ENCODE peak calls at places on chromosomes 5 and 9, in six cellular contexts. F, Z, P, K, O and U are unnamed samples. For H3K4me1, the result is how much of the 10 kb centered on the place peaks cover.

GRCh38 chr5:74848553-74849025 is 17.6 kb downstream of the FAM169A start:
- DNase-seq in F (no peak), Z (no peak), P (no peak), K (no peak), O (no peak), U (no peak)

GRCh38 chr5:33370135-33370472 is 70.7 kb upstream of the TARS1 start:
- DNase-seq in F (no peak), Z (peak), P (no peak), K (no peak), O (no peak), U (no peak)

GRCh38 chr9:27198175-27198574 is 89.2 kb downstream of the TEK start:
- DNase-seq in F (no peak), Z (no peak), P (no peak), K (no peak), O (no peak), U (no peak)

GRCh38 chr9:130661461-130662098 is 2.8 kb upstream of the PRDM12 start:
- DNase-seq in F (no peak), Z (no peak), P (no peak), K (no peak), O (no peak), U (no peak)

GRCh38 chr5:77645158-77645994 is 6.9 kb upstream of the OTP start:
- DNase-seq in F (peak), Z (no peak), P (no peak), K (no peak), O (peak), U (no peak)

GRCh38 chr5:51382759-51383493 is at the start of gene ISL1:
- DNase-seq in F (peak), Z (peak), P (no peak), K (peak), O (no peak), U (peak)

GRCh38 chr9:5894237-5894959 is 3.7 kb downstream of the MLANA start:
- DNase-seq in F (no peak), Z (no peak), P (no peak), K (no peak), O (no peak), U (no peak)

GRCh38 chr9:135566552-135566951 is 5.0 kb downstream of the PAEP start:
- DNase-seq in F (no peak), Z (no peak), P (no peak), K (no peak), O (no peak), U (no peak)

GRCh38 chr5:8906303-8906967 is 639.4 kb downstream of the SEMA5A start:
- DNase-seq in F (no peak), Z (peak), P (no peak), K (no peak), O (no peak), U (no peak)

GRCh38 chr5:134247411-134247810 is 21.5 kb upstream of the PPP2CA start:
- DNase-seq in F (no peak), Z (peak), P (no peak), K (no peak), O (no peak), U (no peak)

GRCh38 chr9:137029058-137029922 is 1.3 kb upstream of the ABCA2 start:
- DNase-seq in F (peak), Z (peak), P (peak), K (peak), O (peak), U (peak)

GRCh38 chr5:14552017-14552416 is 29.6 kb upstream of the OTULINL start:
- DNase-seq in F (no peak), Z (no peak), P (no peak), K (no peak), O (no peak), U (no peak)

GRCh38 chr5:143758750-143759149 is 53.2 kb upstream of the HMHB1 start:
- DNase-seq in F (no peak), Z (no peak), P (no peak), K (no peak), O (no peak), U (no peak)

GRCh38 chr9:77449177-77450092 is 198.7 kb downstream of the GNA14 start:
- DNase-seq in F (no peak), Z (peak), P (no peak), K (no peak), O (no peak), U (no peak)

GRCh38 chr9:122364783-122365150 is 6.1 kb upstream of the PTGS1 start:
- DNase-seq in F (no peak), Z (no peak), P (no peak), K (no peak), O (no peak), U (no peak)

GRCh38 chr5:67111779-67112178 is 84.8 kb downstream of the CD180 start:
- DNase-seq in F (no peak), Z (no peak), P (no peak), K (no peak), O (no peak), U (no peak)

GRCh38 chr5:150627731-150628545 is 12.5 kb upstream of the SYNPO start:
- DNase-seq in F (peak), Z (peak), P (no peak), K (no peak), O (no peak), U (no peak)

GRCh38 chr5:170287532-170287931 is 10.0 kb downstream of the LCP2 start:
- DNase-seq in F (peak), Z (no peak), P (peak), K (peak), O (no peak), U (no peak)

GRCh38 chr5:143262393-143263174 is 140.9 kb downstream of the NR3C1 start:
- DNase-seq in F (no peak), Z (peak), P (no peak), K (no peak), O (no peak), U (no peak)

GRCh38 chr5:17896605-17897004 is 262.3 kb downstream of the TAF11L14 start:
- DNase-seq in F (no peak), Z (peak), P (no peak), K (no peak), O (no peak), U (peak)

GRCh38 chr9:129141066-129142041 is 30.1 kb downstream of the PTPA start:
- DNase-seq in F (peak), Z (peak), P (peak), K (peak), O (peak), U (peak)

GRCh38 chr9:107976767-107977166 is 487.2 kb upstream of the KLF4 start:
- DNase-seq in F (peak), Z (no peak), P (peak), K (no peak), O (no peak), U (no peak)

GRCh38 chr5:135246605-135246922 is 152.5 kb downstream of the MACROH2A1 start:
- DNase-seq in F (no peak), Z (no peak), P (no peak), K (no peak), O (no peak), U (no peak)

GRCh38 chr9:126915846-126916543 is 1.4 kb downstream of the RALGPS1 start:
- DNase-seq in F (no peak), Z (no peak), P (no peak), K (no peak), O (no peak), U (peak)

GRCh38 chr9:3296536-3296935 is 229.3 kb downstream of the RFX3 start:
- DNase-seq in F (no peak), Z (no peak), P (no peak), K (no peak), O (no peak), U (no peak)

GRCh38 chr9:90858505-90858904 is 56.9 kb downstream of the SYK start:
- DNase-seq in F (no peak), Z (no peak), P (no peak), K (no peak), O (no peak), U (no peak)

GRCh38 chr9:99555792-99556191 is 265.9 kb upstream of the NR4A3 start:
- DNase-seq in F (no peak), Z (peak), P (no peak), K (no peak), O (no peak), U (no peak)

GRCh38 chr5:78597068-78597857 is 51.3 kb downstream of the LHFPL2 start:
- DNase-seq in F (no peak), Z (peak), P (no peak), K (no peak), O (no peak), U (no peak)

GRCh38 chr9:14103115-14103514 is 210.8 kb downstream of the NFIB start:
- DNase-seq in F (no peak), Z (peak), P (no peak), K (no peak), O (no peak), U (no peak)

GRCh38 chr9:136906251-136906650 is 19.9 kb downstream of the TRAF2 start:
- DNase-seq in F (no peak), Z (no peak), P (no peak), K (no peak), O (no peak), U (no peak)

GRCh38 chr5:138470322-138471285 is 5.3 kb downstream of the EGR1 start:
- DNase-seq in F (peak), Z (no peak), P (no peak), K (no peak), O (no peak), U (no peak)
- H3K4me1 ChIP-seq in F (under half), Z (under half), P (under half), K (under half), O (under half), U (under half)

GRCh38 chr9:133803028-133803585 is 65.0 kb upstream of the SARDH start:
- DNase-seq in F (peak), Z (peak), P (no peak), K (no peak), O (no peak), U (no peak)
- H3K4me1 ChIP-seq in F (under half), Z (under half), P (under half), K (under half), O (under half), U (under half)

DNA sequence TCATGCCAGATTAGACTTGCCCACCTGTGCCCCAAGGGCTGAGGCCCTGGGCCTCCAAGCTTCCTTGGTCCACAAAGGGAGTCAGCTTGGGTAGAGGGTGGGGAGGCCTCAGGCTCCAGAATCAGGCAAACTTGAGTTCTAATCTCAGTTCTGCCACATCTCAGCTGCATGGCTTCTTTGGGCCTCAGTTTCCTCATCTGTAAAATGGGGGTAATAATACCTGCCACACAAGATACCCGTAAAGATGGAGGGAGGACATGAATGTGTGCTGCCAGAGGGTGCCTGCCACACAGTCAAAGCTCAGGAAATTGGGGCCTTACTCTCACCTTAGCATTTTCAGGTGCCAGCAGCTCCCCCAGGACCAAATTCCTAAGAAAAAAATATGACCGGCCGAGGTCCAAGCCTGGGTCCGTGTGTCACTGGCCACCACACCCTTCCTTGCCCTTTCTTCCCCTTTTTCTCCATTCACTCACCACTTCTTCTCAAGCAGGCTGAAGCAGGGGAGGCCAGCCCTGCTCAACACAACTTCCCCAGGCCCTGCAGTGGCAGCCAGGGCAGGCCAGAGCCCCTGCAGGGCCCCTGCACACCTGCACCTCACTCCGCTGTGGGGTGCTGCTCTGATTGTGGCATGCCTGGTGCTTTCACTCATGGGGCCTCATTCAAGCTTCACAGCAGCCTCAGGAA is 3.8 kb downstream of the RGS14 start:
- DNase-seq in F (no peak), Z (no peak), P (no peak), K (no peak), O (peak), U (no peak)
- H3K4me1 ChIP-seq in F (under half), Z (under half), P (under half), K (under half), O (under half), U (under half)

DNA sequence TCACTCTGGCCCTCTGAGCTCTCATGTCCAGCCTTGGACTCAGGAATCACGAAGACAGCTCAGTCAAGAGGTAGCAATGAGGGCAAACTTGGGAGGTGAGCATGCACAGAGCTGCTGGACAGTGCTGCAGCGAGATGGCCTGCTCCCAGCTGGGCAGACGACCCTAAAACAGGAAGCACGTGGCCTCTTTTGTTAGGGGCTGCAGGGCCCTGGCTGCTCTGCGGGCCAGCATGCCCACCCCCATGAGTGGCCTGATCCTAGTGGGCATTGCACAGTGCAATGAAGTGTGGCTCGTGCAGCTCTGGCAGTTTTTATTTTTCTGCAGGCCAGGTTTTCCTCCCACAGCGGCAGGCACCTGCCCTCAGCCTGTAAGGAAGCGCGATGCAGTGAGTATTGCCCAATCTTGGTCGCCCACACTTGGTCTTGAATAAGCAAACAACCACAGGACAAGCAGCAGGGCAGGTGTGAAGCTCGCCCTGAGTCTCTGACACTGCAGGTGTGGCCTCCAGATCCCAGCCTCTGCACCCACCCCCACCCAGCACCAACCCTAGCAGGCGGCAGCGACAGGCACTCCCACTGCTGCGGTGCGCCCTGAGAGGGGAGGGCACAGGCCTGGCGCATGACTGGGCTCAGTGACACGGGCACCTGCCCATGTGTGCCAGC is 60.8 kb downstream of the SEMA4D start:
- DNase-seq in F (no peak), Z (no peak), P (no peak), K (no peak), O (peak), U (peak)
- H3K4me1 ChIP-seq in F (under half), Z (under half), P (under half), K (under half), O (under half), U (under half)

GRCh38 chr9:128067622-128067897 is 440 bp upstream of the NAIF1 start:
- DNase-seq in F (no peak), Z (no peak), P (no peak), K (no peak), O (no peak), U (no peak)

GRCh38 chr9:128070874-128071273 is 2.8 kb downstream of the SLC25A25 start:
- DNase-seq in F (no peak), Z (no peak), P (no peak), K (no peak), O (no peak), U (no peak)

GRCh38 chr9:128067898-128068655 is at the start of gene SLC25A25:
- DNase-seq in F (peak), Z (peak), P (peak), K (peak), O (peak), U (peak)

GRCh38 chr9:128066713-128067621 is at the start of gene NAIF1:
- DNase-seq in F (peak), Z (peak), P (peak), K (peak), O (peak), U (peak)

DNA sequence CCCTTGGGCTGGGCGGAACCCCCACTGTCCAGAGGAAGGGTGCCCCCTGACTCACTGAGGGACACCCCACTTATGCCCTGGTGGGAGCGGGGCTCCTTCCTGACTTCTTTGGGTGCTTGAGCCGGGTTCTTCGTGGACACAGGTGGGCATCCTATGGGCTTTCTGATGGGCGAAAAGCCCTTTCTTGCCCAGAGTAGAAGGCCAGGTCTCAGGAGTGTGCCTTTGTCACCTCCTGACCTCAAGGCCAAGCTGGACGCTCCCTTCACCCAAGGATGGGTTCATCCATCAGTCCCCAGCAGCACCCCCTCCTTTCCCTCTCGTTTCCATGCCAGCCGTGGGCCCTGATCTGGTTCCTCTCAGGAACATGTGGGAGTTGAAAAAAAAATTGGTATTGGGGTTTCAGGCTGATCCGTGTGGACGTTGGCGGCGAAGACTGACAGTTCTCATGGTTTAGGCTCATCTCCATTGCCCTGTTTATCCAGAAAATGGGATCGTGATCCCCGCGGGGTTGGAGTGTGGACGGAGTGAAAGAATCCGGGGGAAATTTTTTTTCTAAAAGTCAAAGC is 707 bp downstream of the SLC25A25 start:
- DNase-seq in F (no peak), Z (no peak), P (no peak), K (peak), O (no peak), U (no peak)
- H3K4me1 ChIP-seq in F (under half), Z (under half), P (half or more), K (under half), O (under half), U (under half)

GRCh38 chr5:95949810-95950209 is 11.8 kb downstream of the ELL2 start:
- DNase-seq in F (no peak), Z (no peak), P (no peak), K (no peak), O (no peak), U (no peak)
- H3K4me1 ChIP-seq in F (under half), Z (under half), P (half or more), K (under half), O (under half), U (under half)

DNA sequence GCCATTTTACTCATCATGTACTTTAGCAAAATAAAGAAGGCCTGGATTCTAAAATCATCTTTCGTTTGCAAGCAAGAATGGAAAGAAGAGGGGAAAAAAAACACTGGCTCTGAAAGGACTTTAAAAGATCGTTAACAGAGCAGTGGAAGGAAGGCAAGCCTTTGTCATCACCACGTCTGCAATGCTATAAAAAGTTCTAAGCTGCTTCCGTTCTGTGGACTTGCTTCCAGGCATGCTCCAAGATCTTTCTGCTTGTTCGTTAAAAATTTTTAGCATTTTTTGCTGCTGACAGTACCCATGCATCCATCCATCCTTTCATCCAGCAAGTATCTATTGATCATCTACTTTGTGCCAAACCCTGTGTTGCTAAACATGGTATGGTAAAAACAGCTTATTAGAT is 226.5 kb downstream of the GABBR2 start:
- DNase-seq in F (no peak), Z (peak), P (no peak), K (no peak), O (no peak), U (no peak)
- H3K4me1 ChIP-seq in F (under half), Z (under half), P (under half), K (under half), O (under half), U (under half)

DNA sequence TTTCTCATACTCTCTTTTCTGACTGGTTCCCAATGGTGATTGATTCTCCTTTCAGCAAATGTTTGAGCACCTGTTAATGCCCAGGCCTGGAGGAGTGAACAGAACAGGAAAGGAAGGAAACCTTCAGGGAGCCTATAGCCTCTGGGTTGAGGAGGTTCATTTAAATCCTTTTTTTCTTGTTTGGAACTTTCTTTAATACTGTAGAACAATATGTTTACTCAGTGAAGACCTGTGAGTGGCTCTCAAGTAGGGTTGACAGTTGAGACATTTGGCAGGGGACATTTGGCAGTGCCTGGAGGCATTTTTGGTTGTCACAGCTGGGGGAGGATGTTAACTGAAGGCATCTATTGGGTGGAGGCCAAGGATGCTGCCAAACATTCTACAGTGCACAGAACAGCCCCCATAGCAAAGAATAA is 6.1 kb upstream of the FAM120AOS start:
- DNase-seq in F (no peak), Z (no peak), P (no peak), K (no peak), O (no peak), U (no peak)
- H3K4me1 ChIP-seq in F (under half), Z (under half), P (half or more), K (under half), O (under half), U (under half)